ENCODE peak calls at places on chromosome 22, in eight cellular contexts. K is cardiac muscle cell; R is right cardiac atrium; Q is keratinocyte; H is CD4-positive, CD25-positive, alpha-beta regulatory T cell; O is A549; U is thyroid gland; G is thoracic aorta. D is an unnamed sample. For H3K4me1, the result is how much of the 10 kb centered on the place peaks cover.

GRCh38 chr22:32842486-32842885 is 41.0 kb downstream of the TIMP3 start:
- DNase-seq in R (no peak), Q (no peak), K (no peak), U (no peak), G (no peak), H (no peak), O (no peak), D (no peak)

GRCh38 chr22:29907753-29908515 is 25.0 kb downstream of the MTMR3 start:
- DNase-seq in O (peak), U (peak), Q (peak), G (peak), H (no peak), R (peak), K (peak), D (peak)

GRCh38 chr22:31983911-31984661 is 39.8 kb downstream of the YWHAH start:
- DNase-seq in G (no peak), K (peak), Q (no peak), H (no peak), O (no peak), R (no peak), U (peak), D (no peak)

GRCh38 chr22:26536056-26536761 is 23.9 kb upstream of the TFIP11 start:
- DNase-seq in H (no peak), G (no peak), Q (no peak), K (no peak), R (no peak), O (no peak), U (no peak), D (no peak)

GRCh38 chr22:33569547-33569946 is 350.7 kb downstream of the LARGE1 start:
- DNase-seq in Q (no peak), R (no peak), O (no peak), G (no peak), U (no peak), K (no peak), H (no peak), D (no peak)

GRCh38 chr22:35444685-35445399 is 44.9 kb downstream of the MCM5 start:
- DNase-seq in K (no peak), H (no peak), Q (no peak), G (no peak), U (no peak), R (no peak), O (no peak), D (no peak)

GRCh38 chr22:25777870-25778269 is 35.9 kb downstream of the MYO18B start:
- DNase-seq in Q (no peak), H (peak), R (no peak), K (peak), O (peak), G (no peak), U (no peak), D (no peak)

GRCh38 chr22:16131918-16132317 is 442.1 kb downstream of the POTEH start:
- DNase-seq in H (no peak), K (no peak), Q (no peak), R (no peak), G (no peak), O (no peak), U (no peak), D (no peak)

GRCh38 chr22:26589367-26589844 is 526 bp downstream of the TPST2 start:
- DNase-seq in H (peak), U (peak), Q (no peak), G (no peak), O (no peak), K (peak), R (peak), D (no peak)

GRCh38 chr22:35496768-35497312 is 43.8 kb upstream of the RASD2 start:
- DNase-seq in O (no peak), R (no peak), U (peak), H (no peak), K (no peak), G (no peak), Q (no peak), D (no peak)

GRCh38 chr22:48972979-48973693 is 854.5 kb downstream of the BRD1 start:
- DNase-seq in Q (no peak), U (no peak), G (no peak), K (no peak), H (no peak), R (no peak), O (no peak), D (peak)

GRCh38 chr22:36064358-36064757 is 35.7 kb upstream of the RBFOX2 start:
- DNase-seq in K (no peak), H (no peak), Q (no peak), R (no peak), G (no peak), U (no peak), O (no peak), D (no peak)

GRCh38 chr22:39818050-39818449 is 75.5 kb downstream of the ENTHD1 start:
- DNase-seq in G (no peak), O (no peak), Q (no peak), U (no peak), H (no peak), R (no peak), K (peak), D (no peak)

GRCh38 chr22:50303848-50304527 is 3.5 kb downstream of the PLXNB2 start:
- DNase-seq in H (no peak), O (no peak), Q (no peak), K (no peak), U (peak), G (no peak), R (peak), D (no peak)

GRCh38 chr22:47180796-47181195 is 418.3 kb downstream of the TBC1D22A start:
- DNase-seq in U (no peak), G (no peak), O (no peak), R (no peak), Q (no peak), K (no peak), H (no peak), D (no peak)

GRCh38 chr22:30875481-30876215 is 92.9 kb downstream of the MORC2 start:
- DNase-seq in U (no peak), Q (no peak), O (no peak), K (no peak), G (no peak), R (peak), H (no peak), D (no peak)

GRCh38 chr22:30260682-30261081 is 6.0 kb downstream of the OSM start:
- DNase-seq in U (no peak), R (no peak), Q (no peak), O (no peak), H (no peak), G (no peak), K (no peak), D (no peak)

GRCh38 chr22:29129644-29130201 is 56.9 kb downstream of the KREMEN1 start:
- DNase-seq in O (no peak), G (no peak), K (no peak), R (peak), U (peak), Q (no peak), H (no peak), D (peak)

GRCh38 chr22:30483169-30483568 is 11.4 kb upstream of the SEC14L3 start:
- DNase-seq in U (no peak), Q (no peak), O (no peak), G (no peak), H (no peak), R (no peak), K (peak), D (no peak)

GRCh38 chr22:30309981-30310672 is 16.6 kb downstream of the TBC1D10A start:
- DNase-seq in R (peak), U (no peak), G (no peak), O (no peak), K (peak), Q (no peak), H (peak), D (peak)

GRCh38 chr22:37911697-37912096 is 5.6 kb downstream of the MICALL1 start:
- DNase-seq in G (no peak), U (no peak), H (no peak), Q (no peak), R (peak), O (no peak), K (no peak), D (no peak)
- H3K4me1 ChIP-seq in G (under half), U (under half), H (under half), Q (under half), R (under half), O (under half), K (under half), D (under half)

DNA sequence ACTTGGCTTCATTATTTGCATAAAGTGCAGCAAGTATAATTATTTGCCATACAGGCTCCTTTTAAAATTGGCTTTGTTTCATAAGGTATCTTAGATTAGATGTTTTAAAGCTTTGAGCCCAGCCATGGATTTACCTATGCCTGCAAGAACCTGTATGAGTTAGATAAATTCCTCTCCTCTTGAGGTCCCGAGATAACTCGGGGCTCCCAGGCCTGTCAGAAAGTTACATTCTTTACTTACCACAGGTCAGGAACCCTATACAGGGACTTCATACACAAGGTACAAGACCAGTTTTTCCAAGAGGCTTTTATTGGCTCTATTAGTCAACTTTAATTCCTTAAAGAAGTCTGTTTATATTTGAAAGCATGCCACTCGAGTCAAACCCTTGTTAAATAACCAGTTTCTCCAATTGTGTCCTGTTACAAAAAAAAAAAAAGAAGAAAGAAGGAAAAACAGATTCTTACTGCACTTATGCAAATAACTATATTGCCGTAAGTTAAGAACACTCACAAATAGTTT is 2.3 kb upstream of the C1QTNF6 start:
- DNase-seq in Q (no peak), U (no peak), H (no peak), K (no peak), O (no peak), R (no peak), G (no peak), D (no peak)
- H3K4me1 ChIP-seq in Q (under half), U (under half), H (half or more), K (under half), O (half or more), R (under half), G (under half), D (half or more)

DNA sequence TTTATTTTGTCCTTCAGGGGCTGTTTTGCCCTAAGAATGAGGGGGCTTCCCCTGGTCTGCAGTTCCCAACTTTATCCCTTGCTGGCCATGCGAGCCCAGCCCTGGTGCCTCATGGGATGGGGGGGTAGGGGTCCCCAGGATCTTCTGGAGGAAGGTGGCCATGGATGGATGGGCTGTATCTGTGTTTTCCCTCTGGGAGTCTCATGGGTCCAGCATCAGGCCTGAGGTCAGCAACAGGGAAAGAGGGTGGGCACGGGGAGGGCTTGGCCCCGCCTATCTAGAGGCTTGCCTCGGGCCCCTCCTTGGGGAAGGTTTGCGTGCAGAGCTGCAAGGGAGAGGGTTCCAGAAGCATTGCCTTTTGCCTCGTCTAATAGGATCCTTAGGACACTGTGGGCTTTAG is 10.8 kb upstream of the ADORA2A start:
- DNase-seq in Q (no peak), K (no peak), G (no peak), U (no peak), O (no peak), H (no peak), R (no peak), D (no peak)
- H3K4me1 ChIP-seq in Q (under half), K (under half), G (under half), U (under half), O (under half), H (under half), R (under half), D (under half)

GRCh38 chr22:41834005-41834975 is 1.4 kb downstream of the SREBF2 start:
- DNase-seq in G (no peak), H (peak), R (no peak), O (no peak), K (no peak), Q (no peak), U (no peak), D (no peak)
- H3K4me1 ChIP-seq in G (under half), H (under half), R (under half), O (under half), K (under half), Q (half or more), U (under half), D (under half)

D was measured in right atrium auricular region.